ENCODE peak calls at places on chromosomes 2 and 18, in four cellular contexts. L is A549; M is ureter; A is stimulated activated CD4-positive, alpha-beta T cell treated with anti-CD3 and anti-CD28 coated beads, Interleukin-1b, Interleukin-23, amount 100 ng/mL, for 1 hour. X is an unnamed sample.

GRCh38 chr2:400988-401679 is 113.2 kb upstream of the ALKAL2 start:
- DNase-seq in L (no peak), A (no peak), M (no peak), X (no peak)

GRCh38 chr18:36934884-36935283 is 106.0 kb downstream of the KIAA1328 start:
- DNase-seq in M (no peak), L (no peak), A (no peak), X (no peak)

GRCh38 chr2:81276595-81276994 is 972.0 kb upstream of the LRRTM1 start:
- DNase-seq in M (no peak), L (no peak), A (no peak), X (no peak)

GRCh38 chr2:239593965-239594771 is 193.3 kb upstream of the HDAC4 start:
- DNase-seq in M (peak), A (no peak), L (no peak), X (no peak)

GRCh38 chr2:120912101-120912985 is 176.7 kb downstream of the GLI2 start:
- DNase-seq in L (peak), A (no peak), M (no peak), X (no peak)

GRCh38 chr2:223488814-223489213 is 113.3 kb downstream of the SCG2 start:
- DNase-seq in M (no peak), L (peak), A (no peak), X (no peak)

GRCh38 chr2:122451040-122451439 is 695.6 kb downstream of the TSN start:
- DNase-seq in A (no peak), M (no peak), L (peak), X (no peak)

GRCh38 chr2:236531205-236531604 is 38.4 kb upstream of the ACKR3 start:
- DNase-seq in M (no peak), L (no peak), A (no peak), X (no peak)

GRCh38 chr2:219596954-219597551 is 604 bp upstream of the STK11IP start:
- DNase-seq in M (no peak), A (no peak), L (no peak), X (no peak)

GRCh38 chr2:213247566-213247965 is 36.7 kb upstream of the SPAG16 start:
- DNase-seq in L (no peak), A (no peak), M (no peak), X (no peak)

GRCh38 chr2:173680574-173680973 is 284.6 kb downstream of the SP3 start:
- DNase-seq in A (no peak), M (no peak), L (no peak), X (no peak)

GRCh38 chr2:238166391-238167343 is 7.9 kb downstream of the ERFE start:
- DNase-seq in L (no peak), M (no peak), A (no peak), X (no peak)